ENCODE peak calls at places on chromosomes 12 and 14, in nine cellular contexts. One of them, this sample, is unnamed.

GRCh38 chr12:105227879-105228278 is 8.1 kb downstream of the APPL2 start:
- DNase-seq in PC-9: no peak
- DNase-seq in H9: no peak
- DNase-seq in HFFc6: no peak
- DNase-seq in CD8-positive, alpha-beta T cell: no peak
- DNase-seq in mammary epithelial cell: no peak
- DNase-seq in suprapubic skin: no peak
- DNase-seq in psoas muscle: no peak
- DNase-seq in body of pancreas: no peak
- DNase-seq in this sample: no peak

GRCh38 chr12:6604254-6605029 is 2.7 kb downstream of the CHD4 start:
- DNase-seq in mammary epithelial cell: no peak
- DNase-seq in HFFc6: no peak
- DNase-seq in PC-9: no peak
- DNase-seq in H9: no peak
- DNase-seq in CD8-positive, alpha-beta T cell: no peak
- DNase-seq in psoas muscle: no peak
- DNase-seq in suprapubic skin: no peak
- DNase-seq in body of pancreas: no peak
- DNase-seq in this sample: no peak

GRCh38 chr14:22106700-22107697 is 433.4 kb upstream of the OR4E1 start:
- DNase-seq in mammary epithelial cell: peak; percentile 87
- DNase-seq in psoas muscle: no peak
- DNase-seq in PC-9: no peak
- DNase-seq in HFFc6: no peak
- DNase-seq in suprapubic skin: no peak
- DNase-seq in CD8-positive, alpha-beta T cell: no peak
- DNase-seq in body of pancreas: no peak
- DNase-seq in H9: no peak
- DNase-seq in this sample: no peak

GRCh38 chr12:51270847-51271518 is 768 bp upstream of the SMAGP start:
- DNase-seq in body of pancreas: peak; percentile 11
- DNase-seq in H9: no peak
- DNase-seq in suprapubic skin: no peak
- DNase-seq in mammary epithelial cell: peak; percentile 90
- DNase-seq in PC-9: peak; percentile 95
- DNase-seq in HFFc6: peak; percentile 89
- DNase-seq in CD8-positive, alpha-beta T cell: no peak
- DNase-seq in psoas muscle: no peak
- DNase-seq in this sample: peak; percentile 80

GRCh38 chr12:116143883-116144266 is 133.6 kb downstream of the MED13L start:
- DNase-seq in mammary epithelial cell: peak; percentile 54
- DNase-seq in H9: no peak
- DNase-seq in psoas muscle: no peak
- DNase-seq in CD8-positive, alpha-beta T cell: no peak
- DNase-seq in PC-9: no peak
- DNase-seq in suprapubic skin: no peak
- DNase-seq in body of pancreas: no peak
- DNase-seq in HFFc6: peak; percentile 55
- DNase-seq in this sample: no peak

GRCh38 chr12:116990971-116991966 is 80.5 kb downstream of the FBXW8 start:
- DNase-seq in mammary epithelial cell: no peak
- DNase-seq in H9: no peak
- DNase-seq in body of pancreas: no peak
- DNase-seq in CD8-positive, alpha-beta T cell: no peak
- DNase-seq in psoas muscle: no peak
- DNase-seq in PC-9: no peak
- DNase-seq in HFFc6: peak; percentile 67
- DNase-seq in suprapubic skin: no peak
- DNase-seq in this sample: no peak

GRCh38 chr12:50542448-50542847 is 37.7 kb downstream of the DIP2B start:
- DNase-seq in suprapubic skin: no peak
- DNase-seq in PC-9: peak; percentile 90
- DNase-seq in mammary epithelial cell: peak; percentile 99
- DNase-seq in body of pancreas: no peak
- DNase-seq in psoas muscle: no peak
- DNase-seq in CD8-positive, alpha-beta T cell: no peak
- DNase-seq in H9: no peak
- DNase-seq in HFFc6: peak; percentile 37
- DNase-seq in this sample: peak; percentile 49

GRCh38 chr12:123938679-123939480 is 33.8 kb downstream of the CCDC92 start:
- DNase-seq in CD8-positive, alpha-beta T cell: no peak
- DNase-seq in HFFc6: no peak
- DNase-seq in body of pancreas: no peak
- DNase-seq in suprapubic skin: no peak
- DNase-seq in psoas muscle: no peak
- DNase-seq in PC-9: no peak
- DNase-seq in H9: peak; percentile 76
- DNase-seq in mammary epithelial cell: no peak
- DNase-seq in this sample: no peak

GRCh38 chr12:94208433-94208921 is 60.1 kb downstream of the PLXNC1 start:
- DNase-seq in PC-9: no peak
- DNase-seq in CD8-positive, alpha-beta T cell: no peak
- DNase-seq in mammary epithelial cell: no peak
- DNase-seq in H9: no peak
- DNase-seq in body of pancreas: no peak
- DNase-seq in HFFc6: no peak
- DNase-seq in psoas muscle: no peak
- DNase-seq in suprapubic skin: no peak
- DNase-seq in this sample: no peak

GRCh38 chr12:53306826-53307225 is 7.3 kb downstream of the MYG1 start:
- DNase-seq in suprapubic skin: no peak
- DNase-seq in mammary epithelial cell: no peak
- DNase-seq in CD8-positive, alpha-beta T cell: no peak
- DNase-seq in body of pancreas: no peak
- DNase-seq in H9: no peak
- DNase-seq in psoas muscle: no peak
- DNase-seq in HFFc6: no peak
- DNase-seq in PC-9: no peak
- DNase-seq in this sample: no peak

GRCh38 chr12:100401660-100402059 is 44.8 kb downstream of the SLC17A8 start:
- DNase-seq in CD8-positive, alpha-beta T cell: no peak
- DNase-seq in suprapubic skin: no peak
- DNase-seq in PC-9: no peak
- DNase-seq in psoas muscle: no peak
- DNase-seq in H9: no peak
- DNase-seq in mammary epithelial cell: peak; percentile 56
- DNase-seq in HFFc6: no peak
- DNase-seq in body of pancreas: no peak
- DNase-seq in this sample: peak; percentile 45

GRCh38 chr14:72558721-72559120 is 335.2 kb downstream of the DPF3 start:
- DNase-seq in HFFc6: peak; percentile 82
- DNase-seq in mammary epithelial cell: peak; percentile 88
- DNase-seq in CD8-positive, alpha-beta T cell: no peak
- DNase-seq in body of pancreas: no peak
- DNase-seq in H9: no peak
- DNase-seq in PC-9: no peak
- DNase-seq in suprapubic skin: no peak
- DNase-seq in psoas muscle: no peak
- DNase-seq in this sample: peak; percentile 71

GRCh38 chr12:51922762-51923505 is 15.6 kb downstream of the ACVRL1 start:
- DNase-seq in H9: no peak
- DNase-seq in PC-9: no peak
- DNase-seq in HFFc6: peak; percentile 22
- DNase-seq in psoas muscle: peak; percentile 58
- DNase-seq in CD8-positive, alpha-beta T cell: no peak
- DNase-seq in body of pancreas: peak; percentile 38
- DNase-seq in mammary epithelial cell: no peak
- DNase-seq in suprapubic skin: no peak
- DNase-seq in this sample: peak; percentile 27

GRCh38 chr14:94989417-94989816 is 167.9 kb downstream of the DICER1 start:
- DNase-seq in PC-9: no peak
- DNase-seq in suprapubic skin: no peak
- DNase-seq in body of pancreas: no peak
- DNase-seq in psoas muscle: no peak
- DNase-seq in HFFc6: no peak
- DNase-seq in CD8-positive, alpha-beta T cell: no peak
- DNase-seq in mammary epithelial cell: no peak
- DNase-seq in H9: no peak
- DNase-seq in this sample: no peak

GRCh38 chr12:70691018-70691672 is 53.9 kb upstream of the PTPRB start:
- DNase-seq in PC-9: no peak
- DNase-seq in H9: no peak
- DNase-seq in suprapubic skin: no peak
- DNase-seq in HFFc6: peak; percentile 46
- DNase-seq in body of pancreas: no peak
- DNase-seq in CD8-positive, alpha-beta T cell: no peak
- DNase-seq in mammary epithelial cell: no peak
- DNase-seq in psoas muscle: no peak
- DNase-seq in this sample: no peak

GRCh38 chr12:105342464-105342863 is 12.0 kb downstream of the C12orf75 start:
- DNase-seq in H9: no peak
- DNase-seq in PC-9: no peak
- DNase-seq in psoas muscle: no peak
- DNase-seq in CD8-positive, alpha-beta T cell: no peak
- DNase-seq in suprapubic skin: no peak
- DNase-seq in HFFc6: no peak
- DNase-seq in body of pancreas: no peak
- DNase-seq in mammary epithelial cell: no peak
- DNase-seq in this sample: no peak

GRCh38 chr14:102499401-102500189 is 10.0 kb downstream of the ANKRD9 start:
- DNase-seq in suprapubic skin: no peak
- DNase-seq in PC-9: no peak
- DNase-seq in H9: peak; percentile 27
- DNase-seq in body of pancreas: no peak
- DNase-seq in mammary epithelial cell: no peak
- DNase-seq in HFFc6: no peak
- DNase-seq in CD8-positive, alpha-beta T cell: no peak
- DNase-seq in psoas muscle: peak; percentile 84
- DNase-seq in this sample: no peak

GRCh38 chr14:102496331-102496691 is 13.3 kb downstream of the ANKRD9 start:
- DNase-seq in PC-9: no peak
- DNase-seq in psoas muscle: no peak
- DNase-seq in suprapubic skin: no peak
- DNase-seq in HFFc6: no peak
- DNase-seq in body of pancreas: no peak
- DNase-seq in CD8-positive, alpha-beta T cell: no peak
- DNase-seq in H9: no peak
- DNase-seq in mammary epithelial cell: no peak
- DNase-seq in this sample: no peak

GRCh38 chr14:102496955-102497744 is 12.4 kb downstream of the ANKRD9 start:
- DNase-seq in body of pancreas: no peak
- DNase-seq in CD8-positive, alpha-beta T cell: no peak
- DNase-seq in PC-9: no peak
- DNase-seq in psoas muscle: no peak
- DNase-seq in mammary epithelial cell: no peak
- DNase-seq in suprapubic skin: no peak
- DNase-seq in H9: no peak
- DNase-seq in HFFc6: no peak
- DNase-seq in this sample: no peak

GRCh38 chr14:102498678-102499265 is 10.8 kb downstream of the ANKRD9 start:
- DNase-seq in CD8-positive, alpha-beta T cell: no peak
- DNase-seq in mammary epithelial cell: no peak
- DNase-seq in suprapubic skin: no peak
- DNase-seq in PC-9: no peak
- DNase-seq in HFFc6: no peak
- DNase-seq in H9: no peak
- DNase-seq in psoas muscle: no peak
- DNase-seq in body of pancreas: no peak
- DNase-seq in this sample: no peak

GRCh38 chr14:102498005-102498677 is 11.4 kb downstream of the ANKRD9 start:
- DNase-seq in mammary epithelial cell: no peak
- DNase-seq in body of pancreas: no peak
- DNase-seq in suprapubic skin: no peak
- DNase-seq in psoas muscle: no peak
- DNase-seq in HFFc6: no peak
- DNase-seq in CD8-positive, alpha-beta T cell: no peak
- DNase-seq in PC-9: no peak
- DNase-seq in H9: peak; percentile 69
- DNase-seq in this sample: no peak
- TF ChIP-seq CTCF in mammary epithelial cell: peak; percentile 4
- TF ChIP-seq CTCF in body of pancreas: no peak
- TF ChIP-seq CTCF in suprapubic skin: no peak
- TF ChIP-seq CTCF in psoas muscle: peak; percentile 21
- TF ChIP-seq CTCF in HFFc6: peak; percentile 53
- TF ChIP-seq CTCF in CD8-positive, alpha-beta T cell: no peak
- TF ChIP-seq CTCF in PC-9: peak; percentile 65
- TF ChIP-seq CTCF in H9: peak; percentile 73
- TF ChIP-seq CTCF in this sample: no peak

DNA sequence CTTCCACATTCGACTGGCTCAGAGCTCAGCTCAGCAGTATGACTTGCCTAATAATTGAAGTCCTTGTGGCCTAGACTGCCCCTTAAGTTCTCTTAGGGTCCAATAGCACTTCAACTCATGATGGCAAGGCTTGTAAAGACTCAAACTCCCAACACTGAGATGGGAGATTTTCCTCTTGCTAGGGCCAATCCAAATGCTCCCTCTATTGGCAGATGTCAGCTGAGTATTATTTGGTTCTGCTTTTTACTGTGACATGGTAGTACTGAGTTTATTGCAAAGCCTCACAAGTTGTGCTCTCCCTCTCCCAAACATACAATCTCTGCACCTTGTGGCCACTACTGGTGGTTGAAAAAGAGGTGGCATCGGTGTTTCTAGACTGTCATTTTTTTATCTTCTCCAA is 164.2 kb downstream of the ALG10 start:
- DNase-seq in CD8-positive, alpha-beta T cell: no peak
- DNase-seq in body of pancreas: no peak
- DNase-seq in HFFc6: no peak
- DNase-seq in H9: no peak
- DNase-seq in psoas muscle: no peak
- DNase-seq in mammary epithelial cell: no peak
- DNase-seq in PC-9: no peak
- DNase-seq in suprapubic skin: no peak
- DNase-seq in this sample: no peak
- TF ChIP-seq CTCF in CD8-positive, alpha-beta T cell: no peak
- TF ChIP-seq CTCF in body of pancreas: no peak
- TF ChIP-seq CTCF in HFFc6: no peak
- TF ChIP-seq CTCF in H9: no peak
- TF ChIP-seq CTCF in psoas muscle: no peak
- TF ChIP-seq CTCF in mammary epithelial cell: no peak
- TF ChIP-seq CTCF in PC-9: peak; percentile 34
- TF ChIP-seq CTCF in suprapubic skin: no peak
- TF ChIP-seq CTCF in this sample: no peak

GRCh38 chr12:57811028-57811755 is 7.3 kb downstream of the AVIL start:
- DNase-seq in CD8-positive, alpha-beta T cell: no peak
- DNase-seq in HFFc6: no peak
- DNase-seq in mammary epithelial cell: no peak
- DNase-seq in H9: no peak
- DNase-seq in body of pancreas: no peak
- DNase-seq in suprapubic skin: no peak
- DNase-seq in PC-9: no peak
- DNase-seq in psoas muscle: no peak
- DNase-seq in this sample: no peak
- TF ChIP-seq CTCF in CD8-positive, alpha-beta T cell: no peak
- TF ChIP-seq CTCF in HFFc6: no peak
- TF ChIP-seq CTCF in mammary epithelial cell: no peak
- TF ChIP-seq CTCF in H9: no peak
- TF ChIP-seq CTCF in body of pancreas: no peak
- TF ChIP-seq CTCF in suprapubic skin: no peak
- TF ChIP-seq CTCF in PC-9: no peak
- TF ChIP-seq CTCF in psoas muscle: no peak
- TF ChIP-seq CTCF in this sample: no peak

DNA sequence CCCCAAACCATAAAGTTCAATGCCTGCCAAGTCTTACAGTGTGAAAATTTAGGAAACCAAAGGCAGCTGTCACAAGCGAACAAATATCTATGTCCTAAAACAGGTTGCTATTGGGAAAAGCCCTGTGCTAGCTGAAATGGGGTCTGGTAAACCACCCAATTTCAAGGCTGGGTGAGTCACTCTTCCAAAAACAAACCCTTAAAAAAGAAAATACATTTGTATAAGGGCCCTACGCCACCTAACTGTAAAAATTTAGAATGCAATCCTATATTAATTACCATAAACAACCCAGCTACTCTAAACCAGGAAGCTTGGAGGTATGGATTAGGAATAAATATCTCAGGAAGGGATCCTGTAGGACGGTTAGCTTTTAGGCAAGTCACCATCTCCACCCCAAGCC is 32.1 kb downstream of the PRMT8 start:
- DNase-seq in CD8-positive, alpha-beta T cell: no peak
- DNase-seq in body of pancreas: no peak
- DNase-seq in PC-9: no peak
- DNase-seq in psoas muscle: no peak
- DNase-seq in HFFc6: no peak
- DNase-seq in mammary epithelial cell: peak; percentile 40
- DNase-seq in H9: no peak
- DNase-seq in suprapubic skin: no peak
- DNase-seq in this sample: peak; percentile 55
- TF ChIP-seq CTCF in CD8-positive, alpha-beta T cell: no peak
- TF ChIP-seq CTCF in body of pancreas: no peak
- TF ChIP-seq CTCF in PC-9: peak; percentile 54
- TF ChIP-seq CTCF in psoas muscle: no peak
- TF ChIP-seq CTCF in HFFc6: peak; percentile 41
- TF ChIP-seq CTCF in mammary epithelial cell: peak; percentile 17
- TF ChIP-seq CTCF in H9: no peak
- TF ChIP-seq CTCF in suprapubic skin: no peak
- TF ChIP-seq CTCF in this sample: peak; percentile 33

This sample was measured in MCF 10A.